ENCODE peak calls at places on chromosomes 3 and 15, in four cellular contexts. M, O, Y and I are unnamed samples.
A peak's percentile ranks its signal among the peaks of the same experiment; 100 is the strongest.

GRCh38 chr15:57259511-57260143 is 116.7 kb upstream of the CGNL1 start:
- DNase-seq in M (peak; percentile 100), O (no peak), Y (no peak), I (no peak)

GRCh38 chr15:39642011-39642640 is 61.2 kb downstream of the THBS1 start:
- DNase-seq in M (no peak), O (no peak), Y (no peak), I (no peak)

GRCh38 chr15:90558182-90558581 is 28.5 kb downstream of the CRTC3 start:
- DNase-seq in M (no peak), O (no peak), Y (peak; percentile 70), I (no peak)

GRCh38 chr3:124607163-124607562 is 123.1 kb upstream of the UMPS start:
- DNase-seq in M (no peak), O (no peak), Y (no peak), I (no peak)

GRCh38 chr3:119173325-119173724 is at the start of gene UPK1B:
- DNase-seq in M (no peak), O (no peak), Y (no peak), I (no peak)

GRCh38 chr3:42442640-42443039 is 32.2 kb upstream of the LYZL4 start:
- DNase-seq in M (no peak), O (no peak), Y (no peak), I (no peak)

GRCh38 chr15:70504305-70504951 is 258.9 kb downstream of the UACA start:
- DNase-seq in M (no peak), O (no peak), Y (peak; percentile 85), I (no peak)

GRCh38 chr15:30943654-30944335 is 40.1 kb downstream of the FAN1 start:
- DNase-seq in M (no peak), O (no peak), Y (no peak), I (no peak)

GRCh38 chr3:131485116-131485515 is 17.7 kb downstream of the MRPL3 start:
- DNase-seq in M (no peak), O (no peak), Y (no peak), I (no peak)

GRCh38 chr3:160564949-160565441 is 376 bp downstream of the KPNA4 start:
- DNase-seq in M (peak; percentile 78), O (no peak), Y (no peak), I (no peak)

GRCh38 chr15:38535451-38536200 is 29.0 kb downstream of the RASGRP1 start:
- DNase-seq in M (no peak), O (no peak), Y (no peak), I (no peak)

GRCh38 chr3:186526256-186526606 is 17.9 kb downstream of the CRYGS start:
- DNase-seq in M (no peak), O (no peak), Y (no peak), I (no peak)

GRCh38 chr3:183591881-183592521 is 36.5 kb upstream of the KLHL6 start:
- DNase-seq in M (no peak), O (no peak), Y (no peak), I (no peak)

GRCh38 chr3:79632842-79633241 is 135.0 kb downstream of the ROBO1 start:
- DNase-seq in M (no peak), O (no peak), Y (no peak), I (no peak)

GRCh38 chr15:68537097-68537496 is 41.7 kb upstream of the CORO2B start:
- DNase-seq in M (no peak), O (peak; percentile 11), Y (no peak), I (no peak)

GRCh38 chr15:45276851-45277250 is 24.8 kb downstream of the SLC28A2 start:
- DNase-seq in M (peak; percentile 72), O (no peak), Y (no peak), I (no peak)

GRCh38 chr3:49255112-49255511 is 21.9 kb downstream of the C3orf62 start:
- DNase-seq in M (no peak), O (peak; percentile 39), Y (no peak), I (no peak)